ENCODE peak calls at places on chromosome 3, in eight cellular contexts. B, L, U, K, V, D, X and Z are unnamed samples. For H3K4me1, the result is how much of the 10 kb centered on the place peaks cover.

GRCh38 chr3:141686477-141687280 is 51.4 kb upstream of the RNF7 start:
- DNase-seq in D (peak), L (peak), X (no peak), B (peak), V (peak), K (no peak), U (peak), Z (peak)

GRCh38 chr3:61521229-61521628 is 40.1 kb upstream of the PTPRG start:
- DNase-seq in X (no peak), V (no peak), K (no peak), U (no peak), D (no peak), L (no peak), B (no peak), Z (no peak)

GRCh38 chr3:57596495-57597239 is 477 bp downstream of the ARF4 start:
- DNase-seq in X (peak), K (peak), V (peak), L (peak), D (peak), B (peak), U (peak), Z (peak)

GRCh38 chr3:18444597-18445420 is 19.7 kb upstream of the SATB1 start:
- DNase-seq in K (peak), V (peak), B (peak), L (peak), U (peak), D (no peak), X (peak), Z (peak)

GRCh38 chr3:49165771-49166751 is at the start of gene CCDC71:
- DNase-seq in V (peak), L (peak), X (peak), K (peak), B (peak), D (peak), U (peak), Z (peak)

GRCh38 chr3:50246517-50246954 is 10.5 kb downstream of the GNAI2 start:
- DNase-seq in L (peak), U (peak), X (peak), D (peak), V (no peak), B (peak), K (peak), Z (no peak)

GRCh38 chr3:102460579-102460978 is 25.8 kb downstream of the ZPLD1 start:
- DNase-seq in U (no peak), X (no peak), K (no peak), B (peak), D (peak), V (no peak), L (no peak), Z (no peak)

GRCh38 chr3:4888913-4889846 is 90.1 kb upstream of the BHLHE40 start:
- DNase-seq in X (peak), V (no peak), B (no peak), L (no peak), U (no peak), K (no peak), D (peak), Z (no peak)

GRCh38 chr3:102712896-102713295 is 278.1 kb downstream of the ZPLD1 start:
- DNase-seq in L (no peak), U (no peak), B (no peak), D (no peak), K (no peak), X (no peak), V (no peak), Z (no peak)

GRCh38 chr3:104825116-104825515 is 541.6 kb upstream of the ALCAM start:
- DNase-seq in D (no peak), L (no peak), K (peak), U (no peak), B (peak), X (no peak), V (no peak), Z (no peak)

DNA sequence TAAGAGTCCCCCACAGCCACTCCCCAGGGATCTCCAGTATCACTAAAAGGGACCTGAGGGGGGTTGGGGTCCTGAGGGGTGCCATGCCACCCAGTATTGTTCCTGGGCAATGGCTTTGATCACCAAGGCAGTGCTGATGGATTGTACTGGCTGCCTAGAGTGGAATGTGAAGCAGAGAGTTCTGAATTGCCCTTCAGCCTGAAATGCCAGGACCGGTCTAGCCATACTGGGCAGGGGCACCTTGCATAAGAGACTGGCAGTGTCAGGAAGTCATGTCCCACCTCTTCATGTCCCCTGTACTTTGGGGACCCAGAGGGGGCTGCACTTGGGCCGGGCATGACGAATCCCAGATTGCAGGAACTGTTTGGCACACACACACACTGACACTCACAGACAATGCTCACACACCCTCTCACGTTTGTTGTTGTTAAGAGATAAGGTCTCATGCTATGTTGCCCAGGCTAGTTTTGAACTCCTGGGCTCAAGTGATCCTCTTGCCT is 4.5 kb upstream of the TKT start:
- DNase-seq in B (no peak), K (no peak), L (no peak), D (no peak), V (no peak), X (no peak), U (no peak), Z (no peak)
- TF ChIP-seq CTCF in B (no peak), K (no peak), L (no peak), D (no peak), V (no peak), X (no peak), U (no peak), Z (no peak)

GRCh38 chr3:172097585-172097984 is 58.2 kb downstream of the FNDC3B start:
- DNase-seq in D (no peak), B (no peak), L (no peak), V (no peak), K (no peak), U (no peak), X (no peak), Z (no peak)

GRCh38 chr3:172101107-172101506 is 61.7 kb downstream of the FNDC3B start:
- DNase-seq in X (no peak), V (no peak), B (no peak), U (no peak), K (no peak), L (no peak), D (no peak), Z (no peak)

GRCh38 chr3:172100482-172100881 is 61.1 kb downstream of the FNDC3B start:
- DNase-seq in B (no peak), V (no peak), X (no peak), K (no peak), L (no peak), D (no peak), U (no peak), Z (no peak)

GRCh38 chr3:172098698-172099494 is 59.5 kb downstream of the FNDC3B start:
- DNase-seq in D (peak), K (peak), L (no peak), V (no peak), U (no peak), B (no peak), X (no peak), Z (no peak)

GRCh38 chr3:172099495-172099808 is 60.1 kb downstream of the FNDC3B start:
- DNase-seq in X (no peak), L (no peak), V (no peak), K (no peak), B (no peak), D (no peak), U (no peak), Z (no peak)
- H3K4me1 ChIP-seq in X (half or more), L (under half), V (under half), K (under half), B (under half), D (half or more), U (half or more), Z (half or more)

GRCh38 chr3:122033018-122033417 is 11.0 kb upstream of the ILDR1 start:
- DNase-seq in L (no peak), X (no peak), K (no peak), B (no peak), V (no peak), U (no peak), D (no peak), Z (no peak)

GRCh38 chr3:122030381-122031122 is 8.5 kb upstream of the ILDR1 start:
- DNase-seq in U (no peak), X (no peak), D (peak), B (peak), L (no peak), K (no peak), V (no peak), Z (no peak)

GRCh38 chr3:122025296-122025695 is 3.2 kb upstream of the ILDR1 start:
- DNase-seq in X (no peak), K (no peak), B (no peak), D (no peak), L (no peak), U (no peak), V (no peak), Z (no peak)

DNA sequence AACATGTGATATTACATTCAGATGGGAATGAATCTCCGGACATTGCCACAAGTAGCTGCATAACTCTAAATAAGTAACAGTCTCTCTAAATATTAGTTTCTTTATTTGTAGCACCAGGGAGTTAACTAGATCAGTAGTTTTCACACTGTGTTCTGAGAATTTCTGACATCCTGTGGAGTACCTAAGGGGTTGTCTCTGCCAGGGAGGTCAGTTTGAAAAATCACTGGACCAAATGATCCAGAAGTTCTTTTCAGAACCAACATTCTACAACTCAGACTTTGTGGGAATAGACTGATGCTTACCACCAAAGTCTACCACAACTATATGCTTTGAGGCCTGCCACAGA is 9.0 kb upstream of the ILDR1 start:
- DNase-seq in L (no peak), X (no peak), U (no peak), V (no peak), K (no peak), B (no peak), D (no peak), Z (no peak)
- H3K27ac ChIP-seq in L (no peak), X (no peak), U (no peak), V (no peak), K (no peak), B (no peak), D (no peak), Z (no peak)

DNA sequence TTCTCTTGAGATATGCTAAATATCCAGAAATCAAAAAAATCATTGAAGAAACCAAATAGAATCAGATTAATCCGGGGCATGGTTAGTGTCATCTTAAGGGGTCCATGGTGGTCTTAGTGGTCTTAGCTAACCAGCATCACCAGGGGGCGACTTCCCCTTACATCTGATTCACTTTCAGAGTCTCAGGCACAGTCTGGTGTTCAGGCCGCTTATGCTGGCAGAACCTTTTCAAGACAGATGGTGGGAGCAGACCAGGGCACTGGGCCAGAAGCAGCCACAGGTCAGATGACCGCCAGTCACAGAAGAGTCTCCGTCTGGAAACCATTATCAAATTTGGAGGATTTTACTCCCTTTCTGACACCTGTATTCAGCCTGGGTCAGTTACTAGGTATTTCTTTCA is 365.7 kb downstream of the GBE1 start:
- DNase-seq in V (no peak), X (no peak), D (no peak), K (peak), L (no peak), U (no peak), B (no peak), Z (no peak)
- TF ChIP-seq CTCF in V (no peak), X (no peak), D (no peak), K (peak), L (no peak), U (no peak), B (peak), Z (no peak)

GRCh38 chr3:128487813-128488635 is 5.0 kb downstream of the GATA2 start:
- DNase-seq in K (peak), X (peak), B (peak), L (peak), U (peak), V (peak), D (peak), Z (peak)
- H3K4me1 ChIP-seq in K (under half), X (half or more), B (under half), L (under half), U (under half), V (under half), D (under half), Z (under half)

DNA sequence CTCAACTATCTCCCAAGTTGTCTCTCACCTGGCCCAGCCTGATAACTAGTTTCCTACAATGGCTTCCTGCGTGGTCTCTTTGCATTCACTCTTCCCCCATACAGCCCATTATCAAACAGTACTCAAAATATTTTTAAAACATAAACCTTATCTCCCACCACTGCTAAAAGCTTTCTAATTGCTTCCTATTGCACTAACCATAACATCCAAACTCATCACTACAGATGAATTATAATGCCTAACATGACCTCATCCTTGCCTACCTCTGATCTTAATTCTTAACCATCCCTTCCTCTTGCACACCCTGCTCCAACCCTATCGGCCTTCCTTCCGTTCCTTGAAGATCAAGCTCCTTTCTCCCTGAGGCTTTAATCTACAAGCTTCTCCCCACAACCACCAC is 17.0 kb downstream of the ACAP2 start:
- DNase-seq in U (no peak), D (no peak), X (no peak), K (no peak), L (no peak), B (no peak), V (no peak), Z (no peak)
- H3K27ac ChIP-seq in U (no peak), D (no peak), X (no peak), K (no peak), L (no peak), B (no peak), V (no peak), Z (no peak)

GRCh38 chr3:171835613-171836012 is 7.5 kb upstream of the TMEM212 start:
- DNase-seq in K (no peak), U (no peak), L (no peak), V (no peak), D (no peak), B (no peak), X (no peak), Z (no peak)

GRCh38 chr3:171834461-171834801 is 8.7 kb upstream of the TMEM212 start:
- DNase-seq in U (no peak), K (no peak), V (no peak), D (no peak), B (no peak), L (no peak), X (no peak), Z (no peak)

GRCh38 chr3:171835116-171835515 is 8.0 kb upstream of the TMEM212 start:
- DNase-seq in B (no peak), V (no peak), X (no peak), D (no peak), K (no peak), L (no peak), U (no peak), Z (no peak)

GRCh38 chr3:171833006-171833405 is 10.1 kb upstream of the TMEM212 start:
- DNase-seq in K (no peak), V (no peak), D (no peak), U (no peak), L (no peak), B (no peak), X (no peak), Z (no peak)

DNA sequence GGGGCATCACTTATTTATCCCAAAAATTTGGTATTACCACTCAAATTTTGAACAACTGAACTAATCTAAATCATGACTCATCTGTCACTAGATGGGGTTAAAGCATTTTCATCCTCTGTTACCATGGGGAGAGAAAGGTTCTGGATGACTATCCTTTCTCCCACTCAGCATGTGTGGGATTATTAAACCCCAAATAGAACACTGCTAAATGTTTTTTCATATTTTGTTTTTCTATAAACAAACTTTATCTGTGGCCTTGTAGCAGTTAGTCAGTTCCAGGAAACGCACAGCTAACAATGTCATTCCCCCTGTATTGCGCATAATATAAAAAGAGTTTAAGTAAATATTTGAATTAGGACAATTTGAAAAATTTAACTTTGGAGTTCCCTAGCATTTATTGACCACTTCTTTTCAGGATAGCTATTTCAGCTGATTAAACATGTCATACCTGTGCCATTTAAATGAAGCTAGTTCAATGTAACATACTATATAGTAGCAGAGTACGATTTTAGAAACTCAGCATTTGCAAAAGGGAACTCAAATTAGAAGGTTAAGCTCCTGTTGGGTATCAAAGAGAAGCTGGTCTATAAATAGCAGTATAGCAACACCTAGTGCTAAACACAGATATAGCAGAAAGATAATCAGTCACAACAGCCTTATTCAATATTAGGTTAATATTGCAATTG is 9.2 kb upstream of the TMEM212 start:
- DNase-seq in U (no peak), B (peak), V (no peak), X (no peak), D (peak), K (no peak), L (no peak), Z (no peak)
- TF ChIP-seq CTCF in U (peak), B (peak), V (no peak), X (no peak), D (peak), K (peak), L (peak), Z (no peak)

GRCh38 chr3:64144241-64144900 is 80.9 kb downstream of the PRICKLE2 start:
- DNase-seq in B (no peak), K (no peak), V (no peak), X (no peak), D (no peak), L (no peak), U (no peak), Z (no peak)
- H3K4me1 ChIP-seq in B (under half), K (under half), V (under half), X (under half), D (under half), L (under half), U (under half), Z (under half)